ENCODE peak calls at places on chromosomes 2 and 18, in seven cellular contexts. J, A, Q, Y, I, W and O are unnamed samples.

GRCh38 chr2:95334916-95335641 is 37.9 kb downstream of the KCNIP3 start:
- DNase-seq in J (peak), A (no peak), Q (peak), Y (no peak), I (peak), W (no peak), O (no peak)

GRCh38 chr2:19120181-19120580 is 238.2 kb downstream of the OSR1 start:
- DNase-seq in J (no peak), A (no peak), Q (no peak), Y (no peak), I (peak), W (no peak), O (no peak)

GRCh38 chr2:11945139-11946126 is 199.0 kb downstream of the LPIN1 start:
- DNase-seq in J (peak), A (no peak), Q (peak), Y (no peak), I (no peak), W (no peak), O (no peak)

GRCh38 chr2:23092831-23093230 is 292.1 kb upstream of the KLHL29 start:
- DNase-seq in J (peak), A (no peak), Q (peak), Y (no peak), I (peak), W (peak), O (no peak)

GRCh38 chr2:159855153-159856140 is 57.4 kb upstream of the CD302 start:
- DNase-seq in J (peak), A (no peak), Q (peak), Y (no peak), I (peak), W (no peak), O (peak)

GRCh38 chr18:33720133-33720532 is 142.1 kb downstream of the ASXL3 start:
- DNase-seq in J (peak), A (no peak), Q (peak), Y (peak), I (peak), W (peak), O (no peak)

GRCh38 chr2:120768112-120769048 is 32.7 kb downstream of the GLI2 start:
- DNase-seq in J (no peak), A (no peak), Q (no peak), Y (no peak), I (no peak), W (no peak), O (no peak)

GRCh38 chr18:77131100-77131651 is 1.4 kb downstream of the MBP start:
- DNase-seq in J (peak), A (no peak), Q (no peak), Y (no peak), I (peak), W (no peak), O (no peak)

GRCh38 chr2:221708916-221709315 is 136.8 kb upstream of the EPHA4 start:
- DNase-seq in J (no peak), A (no peak), Q (no peak), Y (no peak), I (no peak), W (no peak), O (no peak)

GRCh38 chr2:209721497-209721896 is 50.1 kb upstream of the UNC80 start:
- DNase-seq in J (peak), A (no peak), Q (peak), Y (no peak), I (peak), W (no peak), O (no peak)

GRCh38 chr2:85929096-85930044 is 40.6 kb upstream of the ST3GAL5 start:
- DNase-seq in J (no peak), A (no peak), Q (no peak), Y (no peak), I (no peak), W (no peak), O (no peak)

GRCh38 chr2:145751634-145752033 is 1231.7 kb upstream of the ZEB2 start:
- DNase-seq in J (peak), A (no peak), Q (peak), Y (peak), I (no peak), W (no peak), O (peak)

GRCh38 chr2:46645681-46646162 is 166.4 kb downstream of the TMEM247 start:
- DNase-seq in J (peak), A (no peak), Q (peak), Y (peak), I (peak), W (no peak), O (no peak)

GRCh38 chr2:23327897-23328296 is 57.1 kb upstream of the KLHL29 start:
- DNase-seq in J (no peak), A (no peak), Q (no peak), Y (no peak), I (no peak), W (no peak), O (no peak)